ENCODE peak calls at places on chromosomes 5 and 9, in five cellular contexts. C, J, A, G and O are unnamed samples.

GRCh38 chr5:142680605-142681259 is 5.2 kb downstream of the FGF1 start:
- DNase-seq in A (no peak), G (no peak), C (no peak), J (peak; percentile 82), O (no peak)

GRCh38 chr9:563200-563599 is 278.3 kb upstream of the DMRT1 start:
- DNase-seq in G (no peak), J (no peak), A (no peak), C (no peak), O (no peak)

GRCh38 chr9:68920921-68921320 is 93.0 kb downstream of the PRKACG start:
- DNase-seq in A (no peak), J (no peak), C (no peak), G (no peak), O (no peak)

GRCh38 chr5:135921388-135921787 is 25.7 kb upstream of the IL9 start:
- DNase-seq in A (no peak), J (no peak), G (no peak), C (no peak), O (no peak)

GRCh38 chr9:127221695-127222094 is 42.9 kb upstream of the GARNL3 start:
- DNase-seq in G (no peak), C (no peak), J (no peak), A (no peak), O (no peak)

GRCh38 chr9:90770339-90770738 is 31.3 kb upstream of the SYK start:
- DNase-seq in J (no peak), G (no peak), C (no peak), A (no peak), O (no peak)

GRCh38 chr5:115599924-115600323 is 2.4 kb downstream of the TICAM2 start:
- DNase-seq in A (no peak), J (no peak), C (no peak), G (no peak), O (no peak)

GRCh38 chr5:137036630-137037029 is 462.5 kb downstream of the SPOCK1 start:
- DNase-seq in J (no peak), C (no peak), A (peak; percentile 76), G (peak; percentile 61), O (no peak)

GRCh38 chr9:86892576-86892975 is 54.7 kb downstream of the GAS1 start:
- DNase-seq in G (no peak), J (no peak), A (no peak), C (no peak), O (no peak)

GRCh38 chr9:92141144-92142129 is 26.2 kb upstream of the SPTLC1 start:
- DNase-seq in C (peak; percentile 79), G (no peak), J (no peak), A (no peak), O (no peak)

GRCh38 chr9:87898151-87898550 is 15.5 kb downstream of the SPATA31E1 start:
- DNase-seq in A (no peak), G (no peak), J (no peak), C (no peak), O (no peak)

GRCh38 chr5:115602585-115603125 is 376 bp upstream of the TICAM2 start:
- DNase-seq in C (no peak), G (no peak), J (no peak), A (no peak), O (no peak)

GRCh38 chr5:155270737-155271136 is 257.2 kb downstream of the KIF4B start:
- DNase-seq in A (no peak), G (no peak), J (no peak), C (no peak), O (no peak)

GRCh38 chr5:154092356-154092755 is 53.6 kb downstream of the MFAP3 start:
- DNase-seq in J (no peak), A (peak; percentile 44), C (no peak), G (no peak), O (no peak)
- TF ChIP-seq YY1 in J (no peak), A (no peak), C (no peak), G (no peak), O (no peak)

GRCh38 chr9:130215341-130216119 is 43.3 kb downstream of the NCS1 start:
- DNase-seq in J (no peak), G (no peak), A (no peak), C (no peak), O (no peak)

GRCh38 chr9:130214921-130215320 is 42.7 kb downstream of the NCS1 start:
- DNase-seq in J (no peak), C (no peak), G (no peak), A (no peak), O (no peak)

GRCh38 chr9:130211548-130212226 is 39.5 kb downstream of the NCS1 start:
- DNase-seq in J (no peak), A (no peak), G (no peak), C (no peak), O (no peak)

GRCh38 chr9:130212543-130213297 is 40.5 kb downstream of the NCS1 start:
- DNase-seq in A (no peak), J (no peak), G (no peak), C (no peak), O (no peak)

GRCh38 chr9:130213898-130214761 is 41.9 kb downstream of the NCS1 start:
- DNase-seq in C (peak; percentile 80), A (peak; percentile 83), J (no peak), G (no peak), O (no peak)
- TF ChIP-seq YY1 in C (no peak), A (no peak), J (no peak), G (no peak), O (no peak)

DNA sequence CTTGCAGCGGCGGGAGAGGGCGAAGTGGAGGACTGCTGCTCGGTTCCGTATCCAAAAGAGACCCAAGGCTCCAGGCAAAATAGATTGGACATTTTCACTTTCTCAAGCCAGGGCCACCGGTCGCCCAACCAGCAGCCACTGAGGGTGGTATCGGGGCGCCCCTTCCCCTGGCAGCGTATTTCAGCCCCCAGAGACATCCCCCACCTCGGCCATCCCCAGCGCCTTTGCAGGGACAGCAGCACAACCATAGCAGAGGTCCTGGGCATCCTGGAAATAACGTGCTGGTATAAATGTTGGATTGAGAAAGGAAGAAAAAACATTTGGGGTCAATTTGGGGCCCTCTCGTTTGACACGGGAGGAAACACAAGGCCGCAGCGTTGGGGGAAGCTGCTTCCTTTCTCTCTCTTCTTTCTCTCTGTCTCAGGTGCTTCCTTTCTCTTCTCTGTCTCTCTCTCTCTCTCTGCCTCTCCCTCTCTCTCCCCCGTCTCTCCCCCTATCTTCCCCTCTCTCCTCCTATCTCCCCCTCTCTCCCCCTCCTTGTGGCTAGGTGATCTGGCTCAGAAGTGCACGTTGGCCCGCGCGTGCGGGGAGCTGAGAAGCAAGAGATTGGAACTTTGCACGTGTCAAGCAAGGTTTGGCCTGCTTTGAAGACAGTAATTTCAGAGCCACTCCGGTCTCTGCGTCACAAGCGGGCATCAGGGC is 626 bp upstream of the RETREG1 start:
- DNase-seq in J (no peak), C (peak; percentile 23), G (no peak), A (no peak), O (no peak)
- TF ChIP-seq YY1 in J (no peak), C (no peak), G (no peak), A (no peak), O (no peak)

GRCh38 chr9:74282526-74283253 is 214.4 kb upstream of the RORB start:
- DNase-seq in G (no peak), A (no peak), C (no peak), J (no peak), O (no peak)
- TF ChIP-seq YY1 in G (no peak), A (no peak), C (no peak), J (no peak), O (no peak)